ENCODE peak calls at places on chromosomes 3 and 15, in four cellular contexts. M is aorta, S is IMR-90, F is fibroblast of pulmonary artery. U is an unnamed sample.

GRCh38 chr3:108820586-108820985 is 2.0 kb upstream of the TRAT1 start:
- DNase-seq in M (no peak), S (no peak), F (no peak), U (no peak)

GRCh38 chr3:163364717-163365116 is 1713.6 kb downstream of the SI start:
- DNase-seq in M (no peak), S (no peak), F (no peak), U (no peak)

GRCh38 chr3:134757549-134758069 is 37.5 kb upstream of the EPHB1 start:
- DNase-seq in M (no peak), S (no peak), F (no peak), U (no peak)

GRCh38 chr3:71488391-71488809 is 95.1 kb downstream of the FOXP1 start:
- DNase-seq in M (no peak), S (no peak), F (no peak), U (no peak)

GRCh38 chr3:194375473-194375872 is 5.9 kb upstream of the LRRC15 start:
- DNase-seq in M (peak), S (no peak), F (no peak), U (no peak)

GRCh38 chr3:69324362-69325025 is 61.4 kb downstream of the FRMD4B start:
- DNase-seq in M (no peak), S (no peak), F (peak), U (no peak)

GRCh38 chr3:161356287-161356686 is 15.0 kb downstream of the SPTSSB start:
- DNase-seq in M (no peak), S (no peak), F (no peak), U (no peak)

GRCh38 chr15:80890341-80890972 is 99.2 kb downstream of the MESD start:
- DNase-seq in M (no peak), S (peak), F (no peak), U (no peak)

GRCh38 chr3:105829879-105830622 is 38.8 kb downstream of the CBLB start:
- DNase-seq in M (no peak), S (peak), F (peak), U (no peak)

GRCh38 chr15:99983171-99983891 is 250.1 kb upstream of the LYSMD4 start:
- DNase-seq in M (peak), S (no peak), F (peak), U (no peak)

GRCh38 chr3:20323307-20323927 is 137.4 kb upstream of the SGO1 start:
- DNase-seq in M (no peak), S (no peak), F (peak), U (no peak)

GRCh38 chr15:88693191-88693590 is 54.4 kb downstream of the ISG20 start:
- DNase-seq in M (no peak), S (no peak), F (no peak), U (no peak)

GRCh38 chr15:88697276-88697675 is 58.5 kb downstream of the ISG20 start:
- DNase-seq in M (no peak), S (no peak), F (no peak), U (no peak)

GRCh38 chr15:88690331-88690730 is 51.5 kb downstream of the ISG20 start:
- DNase-seq in M (no peak), S (no peak), F (no peak), U (no peak)

GRCh38 chr15:88695595-88696186 is 56.9 kb downstream of the ISG20 start:
- DNase-seq in M (no peak), S (no peak), F (no peak), U (no peak)

GRCh38 chr15:88695046-88695445 is 56.2 kb downstream of the ISG20 start:
- DNase-seq in M (no peak), S (no peak), F (no peak), U (no peak)
- H3K4me3 ChIP-seq in M (no peak), S (no peak), F (no peak), U (no peak)

GRCh38 chr3:18223591-18224338 is 201.4 kb downstream of the SATB1 start:
- DNase-seq in M (no peak), S (no peak), F (no peak), U (no peak)
- H3K4me3 ChIP-seq in M (no peak), S (no peak), F (no peak), U (no peak)

GRCh38 chr15:75573643-75574384 is 5.3 kb downstream of the PTPN9 start:
- DNase-seq in M (no peak), S (no peak), F (no peak), U (no peak)
- H3K4me3 ChIP-seq in M (no peak), S (no peak), F (no peak), U (no peak)

GRCh38 chr15:101246824-101247745 is 4.8 kb downstream of the CHSY1 start:
- DNase-seq in M (no peak), S (no peak), F (no peak), U (no peak)
- H3K4me3 ChIP-seq in M (no peak), S (no peak), F (no peak), U (no peak)

GRCh38 chr3:139607981-139608380 is 68.4 kb upstream of the RBP1 start:
- DNase-seq in M (no peak), S (no peak), F (no peak), U (no peak)
- H3K4me3 ChIP-seq in M (no peak), S (no peak), F (no peak), U (no peak)

GRCh38 chr3:142223282-142223681 is 2.1 kb downstream of the GK5 start:
- DNase-seq in M (no peak), S (no peak), F (no peak), U (no peak)
- H3K4me3 ChIP-seq in M (no peak), S (no peak), F (no peak), U (no peak)

DNA sequence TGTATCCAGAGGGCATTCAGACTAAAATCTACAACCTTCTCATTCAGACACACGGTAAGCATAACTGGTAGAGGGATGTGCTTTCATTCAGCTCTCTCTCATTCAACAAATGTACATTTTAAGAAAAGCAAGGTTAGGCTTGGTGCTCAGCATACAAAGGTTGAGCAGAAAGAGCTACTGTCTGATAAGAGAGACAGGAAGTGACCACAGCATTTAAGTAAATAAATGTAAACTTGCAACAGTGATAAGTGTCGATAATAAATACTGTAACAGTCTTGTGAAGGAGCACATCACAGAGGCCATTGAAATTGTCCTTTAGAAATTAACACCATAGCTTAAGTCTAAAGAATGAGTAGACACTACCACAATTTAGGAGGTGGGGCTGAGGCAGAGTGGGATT is 3.4 kb downstream of the CD96 start:
- DNase-seq in M (no peak), S (no peak), F (no peak), U (no peak)
- H3K4me3 ChIP-seq in M (no peak), S (no peak), F (no peak), U (no peak)